ENCODE peak calls at places on chromosomes 13 and 19, in five cellular contexts. F is mesenchymal stem cell; J is CD8-positive, alpha-beta memory T cell; X is colonic mucosa; T is SK-N-SH. H is an unnamed sample.

GRCh38 chr13:83546476-83546875 is 335.8 kb downstream of the SLITRK1 start:
- DNase-seq in F (no peak), T (no peak), X (no peak), J (no peak), H (no peak)

GRCh38 chr19:53868091-53868891 is 608 bp downstream of the MYADM start:
- DNase-seq in F (peak; percentile 76), T (peak; percentile 67), X (peak; percentile 70), J (peak; percentile 35), H (peak; percentile 92)

GRCh38 chr19:43504426-43505185 is at the start of gene PHLDB3:
- DNase-seq in X (peak; percentile 61), J (no peak), T (peak; percentile 70), F (no peak), H (peak; percentile 82)

GRCh38 chr19:18388328-18389094 is 2.6 kb downstream of the GDF15 start:
- DNase-seq in J (peak; percentile 70), F (peak; percentile 57), T (peak; percentile 98), X (peak; percentile 88), H (peak; percentile 87)

GRCh38 chr19:51181913-51182419 is 39.9 kb downstream of the SIGLEC7 start:
- DNase-seq in J (no peak), F (no peak), T (peak; percentile 36), X (no peak), H (no peak)

GRCh38 chr19:3586124-3586626 is 897 bp downstream of the GIPC3 start:
- DNase-seq in X (no peak), J (no peak), T (peak; percentile 89), F (no peak), H (no peak)

GRCh38 chr13:99572131-99572530 is 70.9 kb downstream of the TM9SF2 start:
- DNase-seq in T (no peak), X (no peak), F (no peak), J (no peak), H (no peak)

GRCh38 chr13:101219609-101220265 is 196.6 kb downstream of the NALCN start:
- DNase-seq in J (no peak), X (no peak), T (no peak), F (no peak), H (no peak)

GRCh38 chr13:73000027-73000674 is 58.7 kb upstream of the KLF5 start:
- DNase-seq in X (no peak), T (no peak), F (peak; percentile 16), J (no peak), H (no peak)

GRCh38 chr19:53958168-53958571 is 4.6 kb upstream of the CACNG8 start:
- DNase-seq in F (no peak), J (no peak), X (no peak), T (peak; percentile 92), H (no peak)

GRCh38 chr13:38628554-38628953 is 58.3 kb upstream of the FREM2 start:
- DNase-seq in T (no peak), J (no peak), F (no peak), X (no peak), H (no peak)

GRCh38 chr13:26179344-26179743 is 42.8 kb downstream of the RNF6 start:
- DNase-seq in J (no peak), F (no peak), T (no peak), X (no peak), H (no peak)

GRCh38 chr13:51523082-51523518 is 61.2 kb upstream of the WDFY2 start:
- DNase-seq in F (peak; percentile 38), T (peak; percentile 45), X (no peak), J (peak; percentile 5), H (peak; percentile 59)

GRCh38 chr19:11361037-11361770 is 6.0 kb downstream of the PLPPR2 start:
- DNase-seq in J (no peak), F (no peak), X (peak; percentile 98), T (peak; percentile 74), H (peak; percentile 66)

GRCh38 chr19:49301165-49301865 is 23.7 kb downstream of the SLC6A16 start:
- DNase-seq in J (peak; percentile 75), F (peak; percentile 51), T (peak; percentile 72), X (peak; percentile 80), H (peak; percentile 82)
- H3K4me3 ChIP-seq in J (no peak overlapping the region), F (peak overlapping the region; percentile 41), T (no peak overlapping the region), X (no peak overlapping the region), H (no peak overlapping the region)

GRCh38 chr13:93736111-93736510 is 509.5 kb downstream of the GPC6 start:
- DNase-seq in T (no peak), F (no peak), X (no peak), J (no peak), H (no peak)
- H3K27ac ChIP-seq in T (peak overlapping the region; percentile 58), F (no peak overlapping the region), X (no peak overlapping the region), J (no peak overlapping the region), H (no peak overlapping the region)

DNA sequence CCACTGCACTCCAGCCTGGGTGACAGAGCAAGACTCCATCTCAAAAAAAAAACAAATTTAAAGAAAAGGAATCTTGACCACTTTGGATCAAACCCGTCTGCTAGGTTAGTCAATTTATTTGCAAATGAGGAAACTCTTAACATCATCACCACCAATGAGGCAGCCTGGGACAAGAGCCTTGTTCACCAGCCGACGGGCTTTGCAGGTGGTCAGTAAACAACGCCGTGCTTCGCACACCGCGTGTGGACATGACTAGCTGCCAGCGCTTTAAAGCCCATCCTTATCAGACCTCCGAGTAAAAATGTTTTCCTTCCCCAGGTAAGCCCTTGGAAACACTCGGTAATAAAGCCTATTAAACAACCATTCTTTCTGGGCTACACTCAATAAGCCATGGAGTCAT is 41.9 kb downstream of the INSR start:
- DNase-seq in J (no peak), F (no peak), T (no peak), X (no peak), H (no peak)
- H3K4me3 ChIP-seq in J (no peak overlapping the region), F (no peak overlapping the region), T (no peak overlapping the region), X (no peak overlapping the region), H (no peak overlapping the region)

GRCh38 chr13:114177245-114178010 is 1.6 kb upstream of the CFAP97D2 start:
- DNase-seq in F (no peak), X (no peak), J (no peak), T (no peak), H (no peak)
- H3K27ac ChIP-seq in F (no peak overlapping the region), X (no peak overlapping the region), J (no peak overlapping the region), T (no peak overlapping the region), H (no peak overlapping the region)

GRCh38 chr19:1790054-1790762 is 21.9 kb downstream of the ATP8B3 start:
- DNase-seq in F (no peak), J (no peak), X (no peak), T (no peak), H (no peak)
- H3K4me3 ChIP-seq in F (no peak overlapping the region), J (no peak overlapping the region), X (no peak overlapping the region), T (no peak overlapping the region), H (no peak overlapping the region)

GRCh38 chr19:48804496-48804895 is 6.3 kb downstream of the BCAT2 start:
- DNase-seq in T (no peak), J (no peak), X (no peak), F (no peak), H (peak; percentile 46)

GRCh38 chr19:48807590-48808308 is 3.1 kb downstream of the BCAT2 start:
- DNase-seq in T (peak; percentile 20), J (no peak), X (peak; percentile 72), F (no peak), H (no peak)

GRCh38 chr19:48806518-48806817 is 4.4 kb downstream of the BCAT2 start:
- DNase-seq in X (peak; percentile 70), F (no peak), T (peak; percentile 82), J (no peak), H (no peak)

GRCh38 chr19:48805452-48805851 is 5.4 kb downstream of the BCAT2 start:
- DNase-seq in X (no peak), F (no peak), T (no peak), J (no peak), H (no peak)

GRCh38 chr19:48806818-48807589 is 3.8 kb downstream of the BCAT2 start:
- DNase-seq in J (no peak), T (peak; percentile 19), X (peak; percentile 76), F (peak; percentile 59), H (no peak)
- H3K27ac ChIP-seq in J (no peak overlapping the region), T (no peak overlapping the region), X (peak overlapping the region; percentile 41), F (no peak overlapping the region), H (no peak overlapping the region)

DNA sequence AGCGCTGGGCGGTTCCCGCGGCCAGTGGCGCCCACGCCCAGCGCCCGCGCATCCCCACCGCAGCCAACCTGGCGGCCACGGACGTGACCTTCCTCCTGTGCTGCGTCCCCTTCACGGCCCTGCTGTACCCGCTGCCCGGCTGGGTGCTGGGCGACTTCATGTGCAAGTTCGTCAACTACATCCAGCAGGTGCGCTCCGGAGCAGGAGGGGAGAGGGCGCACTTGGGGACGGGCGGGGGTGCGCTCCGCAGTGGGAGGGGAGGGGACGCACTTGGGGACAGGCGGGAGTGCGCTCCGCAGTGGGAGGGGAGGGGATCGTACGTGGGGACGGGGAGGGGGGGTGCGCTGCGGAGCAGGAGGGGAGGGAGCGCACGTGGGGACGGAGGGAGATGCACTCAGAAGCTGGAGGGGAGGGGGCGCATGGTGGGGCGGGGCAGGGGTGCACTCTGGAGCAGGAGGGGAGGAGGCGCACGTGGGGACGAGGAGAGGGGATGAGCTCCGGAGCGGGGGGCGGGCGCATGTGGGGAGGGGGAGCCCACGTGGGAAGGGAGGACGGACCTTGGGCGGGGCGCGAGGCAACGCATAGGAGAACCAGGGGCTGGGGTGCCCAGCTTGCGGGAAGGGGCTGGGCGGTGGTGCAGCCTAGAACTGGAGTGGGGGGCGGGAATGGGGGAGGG is 1.5 kb downstream of the KISS1R start:
- DNase-seq in F (no peak), T (no peak), X (no peak), J (no peak), H (no peak)
- H3K4me3 ChIP-seq in F (no peak overlapping the region), T (no peak overlapping the region), X (no peak overlapping the region), J (peak overlapping the region; percentile 34), H (no peak overlapping the region)

DNA sequence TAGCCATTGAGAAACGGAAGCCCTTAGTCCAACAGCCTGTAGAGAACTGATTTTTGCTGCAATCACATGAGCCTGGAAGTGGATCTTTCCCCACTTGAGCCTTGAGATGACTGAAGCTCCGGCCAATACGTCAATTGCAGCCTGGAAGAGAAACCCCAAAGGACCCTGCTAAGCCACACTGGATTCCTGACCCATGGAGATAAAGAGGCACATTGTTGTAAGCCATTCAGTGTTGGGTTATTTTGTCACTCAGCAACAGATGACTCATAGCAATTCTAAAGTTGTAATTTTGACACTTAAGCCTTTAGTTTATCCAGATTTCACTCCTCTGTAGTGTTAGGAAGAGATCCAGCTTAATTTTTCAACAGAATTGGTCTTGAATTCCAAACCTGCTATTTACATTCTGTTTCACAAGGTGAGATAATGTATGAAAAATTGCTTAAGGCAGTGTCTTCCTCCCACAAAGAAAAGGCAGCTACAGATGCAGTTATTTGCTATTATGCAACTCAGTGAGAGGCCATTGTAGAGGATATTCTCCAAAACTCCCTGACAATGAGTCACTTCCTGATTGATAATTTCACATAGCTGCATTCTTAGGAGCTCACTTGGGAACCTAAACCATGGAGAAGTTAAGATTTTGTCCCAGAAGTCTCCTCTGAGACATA is 59.4 kb upstream of the TSHZ3 start:
- DNase-seq in X (no peak), J (no peak), F (peak; percentile 96), T (no peak), H (no peak)
- H3K27ac ChIP-seq in X (peak overlapping the region; percentile 7), J (no peak overlapping the region), F (no peak overlapping the region), T (no peak overlapping the region), H (no peak overlapping the region)

H was measured in left lung.